ENCODE peak calls at places on chromosomes 11 and 22, in seven cellular contexts. One of them, this sample, is unnamed.

GRCh38 chr11:4936745-4937144 is 10.7 kb downstream of the OR51A4 start:
- DNase-seq in Caco-2: no peak
- DNase-seq in GM03348: no peak
- DNase-seq in activated T-cell treated with anti-CD3 and anti-CD28 coated beads for 1 hour: no peak
- DNase-seq in GM23248: no peak
- DNase-seq in SK-N-DZ: no peak
- DNase-seq in amniotic stem cell: no peak
- DNase-seq in this sample: no peak

GRCh38 chr11:61994981-61995380 is 27.5 kb upstream of the FTH1 start:
- DNase-seq in Caco-2: no peak
- DNase-seq in GM03348: no peak
- DNase-seq in activated T-cell treated with anti-CD3 and anti-CD28 coated beads for 1 hour: no peak
- DNase-seq in GM23248: no peak
- DNase-seq in SK-N-DZ: no peak
- DNase-seq in amniotic stem cell: no peak
- DNase-seq in this sample: no peak

GRCh38 chr11:17812286-17813187 is 78.0 kb downstream of the KCNC1 start:
- DNase-seq in Caco-2: no peak
- DNase-seq in GM03348: no peak
- DNase-seq in activated T-cell treated with anti-CD3 and anti-CD28 coated beads for 1 hour: no peak
- DNase-seq in GM23248: no peak
- DNase-seq in SK-N-DZ: no peak
- DNase-seq in amniotic stem cell: no peak
- DNase-seq in this sample: no peak

GRCh38 chr11:94933225-94934130 is 39.9 kb downstream of the CWC15 start:
- DNase-seq in Caco-2: no peak
- DNase-seq in GM03348: peak
- DNase-seq in activated T-cell treated with anti-CD3 and anti-CD28 coated beads for 1 hour: no peak
- DNase-seq in GM23248: peak
- DNase-seq in SK-N-DZ: no peak
- DNase-seq in amniotic stem cell: peak
- DNase-seq in this sample: peak

GRCh38 chr11:86172894-86173293 is 71.7 kb upstream of the EED start:
- DNase-seq in Caco-2: no peak
- DNase-seq in GM03348: peak
- DNase-seq in activated T-cell treated with anti-CD3 and anti-CD28 coated beads for 1 hour: no peak
- DNase-seq in GM23248: peak
- DNase-seq in SK-N-DZ: no peak
- DNase-seq in amniotic stem cell: no peak
- DNase-seq in this sample: peak

GRCh38 chr22:46180370-46181137 is 30.2 kb downstream of the PPARA start:
- DNase-seq in Caco-2: no peak
- DNase-seq in GM03348: no peak
- DNase-seq in activated T-cell treated with anti-CD3 and anti-CD28 coated beads for 1 hour: no peak
- DNase-seq in GM23248: peak
- DNase-seq in SK-N-DZ: no peak
- DNase-seq in amniotic stem cell: no peak
- DNase-seq in this sample: no peak

GRCh38 chr11:112656772-112657428 is 304.3 kb upstream of the NCAM1 start:
- DNase-seq in Caco-2: no peak
- DNase-seq in GM03348: peak
- DNase-seq in activated T-cell treated with anti-CD3 and anti-CD28 coated beads for 1 hour: no peak
- DNase-seq in GM23248: peak
- DNase-seq in SK-N-DZ: no peak
- DNase-seq in amniotic stem cell: no peak
- DNase-seq in this sample: no peak

GRCh38 chr11:12206529-12206928 is 96.1 kb downstream of the MICAL2 start:
- DNase-seq in Caco-2: no peak
- DNase-seq in GM03348: peak
- DNase-seq in activated T-cell treated with anti-CD3 and anti-CD28 coated beads for 1 hour: no peak
- DNase-seq in GM23248: peak
- DNase-seq in SK-N-DZ: no peak
- DNase-seq in amniotic stem cell: no peak
- DNase-seq in this sample: no peak

GRCh38 chr22:39368402-39368801 is 18.6 kb downstream of the SYNGR1 start:
- DNase-seq in Caco-2: no peak
- DNase-seq in GM03348: no peak
- DNase-seq in activated T-cell treated with anti-CD3 and anti-CD28 coated beads for 1 hour: no peak
- DNase-seq in GM23248: no peak
- DNase-seq in SK-N-DZ: no peak
- DNase-seq in amniotic stem cell: no peak
- DNase-seq in this sample: no peak

This sample was measured in endothelial cell of umbilical vein.